ENCODE peak calls at places on chromosomes 4 and X, in nine cellular contexts. K is stimulated activated CD4-positive, alpha-beta T cell treated with anti-CD3 and anti-CD28 coated beads, Interleukin-15, amount 100 ng/mL, for 1 hour; H is neuronal stem cell; Y is ecto neural progenitor cell; N is dorsolateral prefrontal cortex; Z is Right ventricle myocardium inferior; F is hypothalamus; U is GOT3; T is sciatic nerve. L is an unnamed sample.
A peak's percentile ranks its signal among the peaks of the same experiment; 100 is the strongest.

GRCh38 chr4:172311682-172312081 is 498.5 kb downstream of the GALNTL6 start:
- DNase-seq in T (no peak), Z (no peak), U (no peak), F (no peak), K (no peak), N (no peak), H (no peak), Y (no peak), L (no peak)

GRCh38 chr4:127145001-127145400 is 487.8 kb upstream of the INTU start:
- DNase-seq in F (no peak), U (no peak), Y (peak; percentile 43), K (no peak), N (no peak), Z (no peak), T (no peak), H (no peak), L (no peak)

GRCh38 chr4:42673084-42673429 is 16.2 kb upstream of the ATP8A1 start:
- DNase-seq in F (no peak), T (no peak), H (no peak), U (no peak), Z (peak; percentile 64), N (no peak), Y (no peak), K (no peak), L (peak; percentile 60)

GRCh38 chrX:44922980-44923379 is 50.0 kb downstream of the KDM6A start:
- DNase-seq in Z (no peak), U (no peak), F (no peak), K (no peak), T (no peak), H (no peak), N (no peak), Y (no peak), L (no peak)

GRCh38 chr4:180909279-180909678 is 1333.9 kb upstream of the TENM3 start:
- DNase-seq in N (no peak), U (no peak), Z (no peak), K (no peak), T (no peak), H (peak; percentile 1), F (no peak), Y (no peak), L (no peak)

GRCh38 chr4:24686866-24687672 is 102.7 kb upstream of the DHX15 start:
- DNase-seq in F (no peak), U (no peak), H (peak; percentile 18), Z (no peak), K (no peak), T (no peak), Y (peak; percentile 61), N (no peak), L (peak; percentile 11)

GRCh38 chr4:156321203-156321602 is 367.5 kb upstream of the CTSO start:
- DNase-seq in F (no peak), K (no peak), Y (no peak), T (no peak), Z (no peak), U (no peak), N (no peak), H (no peak), L (peak; percentile 87)

GRCh38 chr4:158861281-158861680 is 92.5 kb downstream of the FNIP2 start:
- DNase-seq in F (no peak), N (no peak), H (no peak), Y (no peak), K (no peak), T (no peak), U (no peak), Z (no peak), L (no peak)

GRCh38 chr4:60133414-60133813 is 1066.7 kb upstream of the ADGRL3 start:
- DNase-seq in N (no peak), Y (no peak), F (no peak), U (no peak), Z (no peak), T (no peak), K (no peak), H (no peak), L (peak; percentile 10)

GRCh38 chr4:154559141-154559841 is 3.5 kb upstream of the FGB start:
- DNase-seq in K (no peak), T (no peak), N (no peak), F (no peak), H (peak; percentile 48), Y (no peak), U (no peak), Z (no peak), L (peak; percentile 73)

GRCh38 chrX:48793935-48794334 is 7.5 kb downstream of the GATA1 start:
- DNase-seq in F (no peak), H (no peak), Z (no peak), K (no peak), Y (no peak), N (no peak), T (no peak), U (no peak), L (no peak)

GRCh38 chrX:11375614-11376119 is 82.5 kb downstream of the AMELX start:
- DNase-seq in N (no peak), Y (no peak), Z (no peak), K (no peak), F (no peak), T (no peak), U (no peak), H (no peak), L (no peak)

GRCh38 chr4:83618991-83619390 is 83.1 kb downstream of the GPAT3 start:
- DNase-seq in N (no peak), K (no peak), F (no peak), Z (no peak), T (no peak), H (no peak), U (no peak), Y (no peak), L (peak; percentile 43)

GRCh38 chrX:39739585-39739984 is 358.2 kb downstream of the BCOR start:
- DNase-seq in Y (no peak), Z (no peak), U (no peak), F (no peak), K (no peak), N (no peak), H (no peak), T (no peak), L (no peak)

GRCh38 chr4:38820329-38821061 is 15.9 kb upstream of the TLR1 start:
- DNase-seq in K (no peak), N (no peak), H (no peak), U (no peak), F (no peak), Y (no peak), T (no peak), Z (no peak), L (no peak)

GRCh38 chrX:49172280-49172780 is 632 bp downstream of the PLP2 start:
- DNase-seq in T (peak; percentile 77), F (peak; percentile 15), Y (no peak), K (peak; percentile 43), U (no peak), N (no peak), Z (peak; percentile 86), H (no peak), L (peak; percentile 35)

GRCh38 chrX:43573441-43574015 is 82.6 kb upstream of the MAOA start:
- DNase-seq in N (no peak), Y (no peak), F (no peak), Z (no peak), T (no peak), H (no peak), U (no peak), K (no peak), L (no peak)

GRCh38 chr4:74311696-74312313 is 3.5 kb downstream of the EPGN start:
- DNase-seq in T (no peak), H (peak; percentile 23), U (no peak), N (no peak), Y (no peak), K (no peak), Z (no peak), F (no peak), L (peak; percentile 82)

GRCh38 chr4:17066972-17067371 is 168.5 kb upstream of the LDB2 start:
- DNase-seq in H (no peak), Y (no peak), F (no peak), Z (no peak), U (peak; percentile 11), N (no peak), T (no peak), K (no peak), L (peak; percentile 82)

GRCh38 chr4:26468977-26469376 is 21.3 kb downstream of the CCKAR start:
- DNase-seq in H (no peak), F (no peak), Z (no peak), T (no peak), K (no peak), N (no peak), U (no peak), Y (no peak), L (no peak)

GRCh38 chrX:123830309-123830708 is 29.5 kb upstream of the XIAP start:
- DNase-seq in F (no peak), U (peak; percentile 8), Z (no peak), H (no peak), Y (no peak), T (no peak), N (no peak), K (no peak), L (no peak)

GRCh38 chr4:150337709-150338108 is 244.2 kb upstream of the MAB21L2 start:
- DNase-seq in H (no peak), N (no peak), U (no peak), T (no peak), Y (no peak), Z (no peak), F (no peak), K (no peak), L (peak; percentile 39)

GRCh38 chr4:96352051-96352517 is 512.2 kb downstream of the PDHA2 start:
- DNase-seq in Z (no peak), K (no peak), N (no peak), U (no peak), H (peak; percentile 9), Y (no peak), F (no peak), T (no peak), L (peak; percentile 63)

L was measured in fibroblast of pulmonary artery.